ENCODE peak calls at places on chromosomes 6 and 20, in ten cellular contexts. A is CD8-positive, alpha-beta memory T cell; B is sigmoid colon; W is CD8-positive, alpha-beta T cell; E is breast epithelium; V is left ventricle myocardium inferior; C is iPS DF 6.9; G is HCT116; J is GM23248; Z is tibial nerve. M is an unnamed sample.
A peak's percentile ranks its signal among the peaks of the same experiment; 100 is the strongest.

GRCh38 chr20:39090881-39091280 is 128.7 kb downstream of the DHX35 start:
- DNase-seq in A (no peak), B (no peak), W (no peak), E (no peak), V (no peak), C (no peak), G (no peak), J (no peak), Z (no peak), M (no peak)

GRCh38 chr20:2816583-2817340 is 598 bp downstream of the TMEM239 start:
- DNase-seq in A (no peak), B (no peak), W (peak; percentile 47), E (no peak), V (no peak), C (no peak), G (no peak), J (no peak), Z (no peak), M (no peak)

GRCh38 chr6:133502451-133503259 is 261.5 kb downstream of the EYA4 start:
- DNase-seq in A (no peak), B (no peak), W (no peak), E (no peak), V (no peak), C (no peak), G (no peak), J (peak; percentile 90), Z (no peak), M (no peak)

GRCh38 chr6:154731296-154732218 is 1.7 kb upstream of the SCAF8 start:
- DNase-seq in A (no peak), B (no peak), W (no peak), E (no peak), V (no peak), C (no peak), G (no peak), J (no peak), Z (no peak), M (no peak)

GRCh38 chr20:46828471-46828870 is 66.2 kb upstream of the EYA2 start:
- DNase-seq in A (no peak), B (no peak), W (no peak), E (no peak), V (no peak), C (no peak), G (no peak), J (peak; percentile 86), Z (no peak), M (no peak)

GRCh38 chr6:10522929-10523573 is 1.9 kb downstream of the GCNT2 start:
- DNase-seq in A (no peak), B (no peak), W (no peak), E (no peak), V (no peak), C (peak; percentile 47), G (no peak), J (no peak), Z (no peak), M (no peak)

GRCh38 chr6:8180327-8181161 is 78.2 kb upstream of the EEF1E1 start:
- DNase-seq in A (no peak), B (no peak), W (no peak), E (no peak), V (no peak), C (peak; percentile 54), G (no peak), J (peak; percentile 70), Z (no peak), M (no peak)

GRCh38 chr20:50762045-50762422 is 30.7 kb downstream of the PARD6B start:
- DNase-seq in A (no peak), B (no peak), W (no peak), E (no peak), V (no peak), C (no peak), G (no peak), J (peak; percentile 51), Z (no peak), M (no peak)

GRCh38 chr6:46269447-46270229 is 98.9 kb upstream of the ENPP5 start:
- DNase-seq in A (no peak), B (peak; percentile 74), W (no peak), E (no peak), V (peak; percentile 57), C (no peak), G (no peak), J (no peak), Z (no peak), M (no peak)

GRCh38 chr6:56840467-56841371 is 114.2 kb upstream of the BEND6 start:
- DNase-seq in A (no peak), B (no peak), W (no peak), E (no peak), V (no peak), C (no peak), G (no peak), J (peak; percentile 86), Z (no peak), M (no peak)

GRCh38 chr6:56843476-56844349 is 111.2 kb upstream of the BEND6 start:
- DNase-seq in A (peak; percentile 52), B (peak; percentile 90), W (no peak), E (no peak), V (peak; percentile 79), C (peak; percentile 57), G (peak; percentile 78), J (peak; percentile 93), Z (peak; percentile 59), M (peak; percentile 77)

GRCh38 chr6:56842602-56843475 is 112.1 kb upstream of the BEND6 start:
- DNase-seq in A (no peak), B (peak; percentile 67), W (no peak), E (no peak), V (peak; percentile 39), C (no peak), G (no peak), J (peak; percentile 76), Z (no peak), M (peak; percentile 8)

GRCh38 chr6:56841372-56841749 is 113.5 kb upstream of the BEND6 start:
- DNase-seq in A (no peak), B (no peak), W (no peak), E (no peak), V (no peak), C (no peak), G (no peak), J (no peak), Z (no peak), M (no peak)

GRCh38 chr6:56841751-56842150 is 113.2 kb upstream of the BEND6 start:
- DNase-seq in A (no peak), B (no peak), W (no peak), E (no peak), V (no peak), C (no peak), G (no peak), J (no peak), Z (no peak), M (no peak)
- H3K4me1 ChIP-seq in A (peaks cover 3% of the 10 kb centered on the region), B (peaks cover 39% of the 10 kb centered on the region), W (peaks cover 6% of the 10 kb centered on the region), E (no peaks in the 10 kb centered on the region), V (peaks cover 68% of the 10 kb centered on the region), C (peaks cover 2% of the 10 kb centered on the region), G (peaks cover 38% of the 10 kb centered on the region), J (peaks cover 44% of the 10 kb centered on the region), Z (peaks cover 69% of the 10 kb centered on the region), M (no peaks in the 10 kb centered on the region)

GRCh38 chr20:59013031-59013951 is 5.9 kb upstream of the TUBB1 start:
- DNase-seq in A (no peak), B (peak; percentile 52), W (peak; percentile 43), E (no peak), V (no peak), C (no peak), G (no peak), J (no peak), Z (no peak), M (no peak)

GRCh38 chr20:59015411-59015810 is 3.8 kb upstream of the TUBB1 start:
- DNase-seq in A (no peak), B (peak; percentile 40), W (peak; percentile 21), E (no peak), V (no peak), C (no peak), G (no peak), J (no peak), Z (no peak), M (no peak)

GRCh38 chr20:59014680-59015389 is 4.4 kb upstream of the TUBB1 start:
- DNase-seq in A (no peak), B (peak; percentile 33), W (peak; percentile 39), E (no peak), V (no peak), C (no peak), G (no peak), J (no peak), Z (no peak), M (no peak)

GRCh38 chr20:59015812-59016711 is 3.2 kb upstream of the TUBB1 start:
- DNase-seq in A (no peak), B (peak; percentile 26), W (peak; percentile 43), E (no peak), V (no peak), C (no peak), G (no peak), J (no peak), Z (no peak), M (no peak)

DNA sequence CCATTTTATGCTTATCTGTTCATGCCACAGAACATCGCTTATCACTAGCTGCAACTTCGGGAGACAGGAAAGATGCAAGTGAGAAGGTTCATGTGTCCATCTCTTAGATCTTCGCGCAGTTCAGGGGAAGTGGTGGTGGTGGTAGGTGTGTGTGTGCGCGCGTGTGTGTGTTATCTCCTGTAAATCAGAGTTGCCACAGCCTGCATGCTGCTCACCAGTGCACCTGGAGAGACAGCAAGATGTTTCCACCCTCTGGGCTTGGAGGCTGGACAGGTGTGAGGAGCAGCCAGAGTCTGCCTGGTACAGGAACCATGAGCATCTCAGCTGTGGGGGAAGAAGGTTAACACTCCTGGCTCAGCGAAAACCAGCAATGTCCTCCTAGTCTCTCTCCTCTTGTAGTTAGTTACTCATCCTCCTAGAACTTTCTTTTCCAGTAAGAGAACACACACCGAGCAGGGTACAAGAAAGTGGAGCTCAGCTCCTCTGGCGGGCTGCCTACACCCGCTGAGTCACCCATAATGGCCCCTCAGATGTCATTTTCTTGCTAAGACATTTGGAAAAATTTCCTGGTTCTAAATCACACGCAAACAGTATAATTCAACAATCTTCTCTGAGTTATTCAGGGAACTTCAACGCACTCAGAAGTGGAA is 5.1 kb upstream of the TUBB1 start:
- DNase-seq in A (peak; percentile 21), B (peak; percentile 33), W (peak; percentile 58), E (no peak), V (no peak), C (no peak), G (no peak), J (peak; percentile 92), Z (no peak), M (no peak)
- H3K4me3 ChIP-seq in A (no peak overlapping the region), B (no peak overlapping the region), W (no peak overlapping the region), E (no peak overlapping the region), V (no peak overlapping the region), C (no peak overlapping the region), G (no peak overlapping the region), J (peak overlapping the region; percentile 23), Z (no peak overlapping the region), M (no peak overlapping the region)

DNA sequence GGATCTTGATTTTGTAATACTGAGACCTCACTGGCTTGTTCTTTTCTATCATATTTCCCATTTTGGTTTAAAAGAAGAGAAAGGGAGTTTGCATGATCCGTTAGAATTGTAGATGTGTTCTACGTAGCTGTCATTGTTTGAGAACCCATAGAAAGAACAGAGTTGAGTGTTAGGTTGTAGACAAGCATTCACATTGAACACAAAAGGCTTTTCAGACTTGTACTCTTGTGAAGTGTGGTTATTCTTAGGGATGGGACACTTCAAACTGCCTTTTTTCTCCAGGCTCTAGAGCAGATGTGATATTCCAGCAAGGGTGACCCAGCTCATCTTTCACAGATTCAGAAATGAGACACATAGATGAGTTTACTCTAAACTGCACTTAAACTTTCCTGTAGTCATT is 19.9 kb downstream of the FOXO3 start:
- DNase-seq in A (no peak), B (no peak), W (no peak), E (no peak), V (no peak), C (no peak), G (no peak), J (no peak), Z (no peak), M (no peak)
- H3K27ac ChIP-seq in A (no peak overlapping the region), B (peak overlapping the region; percentile 74), W (no peak overlapping the region), E (peak overlapping the region; percentile 80), V (peak overlapping the region; percentile 77), C (no peak overlapping the region), G (no peak overlapping the region), J (peak overlapping the region; percentile 69), Z (peak overlapping the region; percentile 65), M (no peak overlapping the region)

GRCh38 chr20:53658973-53659372 is 65.3 kb upstream of the ZNF217 start:
- DNase-seq in A (no peak), B (no peak), W (no peak), E (no peak), V (no peak), C (no peak), G (no peak), J (no peak), Z (no peak), M (no peak)
- H3K4me1 ChIP-seq in A (peaks cover 49% of the 10 kb centered on the region), B (peaks cover 17% of the 10 kb centered on the region), W (peaks cover 57% of the 10 kb centered on the region), E (peaks cover 7% of the 10 kb centered on the region), V (peaks cover 43% of the 10 kb centered on the region), C (peaks cover 2% of the 10 kb centered on the region), G (peaks cover 3% of the 10 kb centered on the region), J (peaks cover 52% of the 10 kb centered on the region), Z (peaks cover 59% of the 10 kb centered on the region), M (peaks cover 32% of the 10 kb centered on the region)

M was measured in naive thymus-derived CD4-positive, alpha-beta T cell.